ENCODE peak calls at places on chromosomes 11 and 22, in seven cellular contexts. Y, D, H, G, C, N and I are unnamed samples.

GRCh38 chr11:1854132-1854948 is 1.5 kb downstream of the LSP1 start:
- DNase-seq in D (no peak), H (no peak), N (no peak), Y (no peak), G (no peak), C (no peak), I (no peak)

GRCh38 chr22:46062232-46062615 is 85.3 kb upstream of the WNT7B start:
- DNase-seq in G (no peak), C (no peak), N (no peak), D (no peak), Y (no peak), H (no peak), I (no peak)

GRCh38 chr11:78268516-78269410 is 80.0 kb downstream of the USP35 start:
- DNase-seq in H (no peak), C (peak; percentile 73), D (no peak), N (no peak), G (no peak), Y (peak; percentile 30), I (no peak)

GRCh38 chr11:65083134-65083833 is 556 bp downstream of the CDCA5 start:
- DNase-seq in H (no peak), N (no peak), D (no peak), G (no peak), Y (no peak), C (no peak), I (no peak)

GRCh38 chr22:26499188-26499703 is 13.0 kb downstream of the TFIP11 start:
- DNase-seq in C (no peak), N (no peak), H (no peak), Y (no peak), D (no peak), G (no peak), I (no peak)

GRCh38 chr11:34204396-34205279 is 99.2 kb downstream of the NAT10 start:
- DNase-seq in G (no peak), C (no peak), Y (no peak), D (no peak), N (no peak), H (no peak), I (no peak)

GRCh38 chr22:41589260-41589600 is 410 bp downstream of the PMM1 start:
- DNase-seq in Y (no peak), C (peak; percentile 75), N (peak; percentile 14), H (peak; percentile 27), G (peak; percentile 17), D (no peak), I (no peak)

GRCh38 chr11:35615911-35616900 is 2.1 kb upstream of the FJX1 start:
- DNase-seq in G (no peak), N (peak; percentile 36), Y (peak; percentile 61), C (no peak), D (peak; percentile 36), H (no peak), I (no peak)

GRCh38 chr22:22020425-22020852 is 37.9 kb upstream of the TOP3B start:
- DNase-seq in Y (no peak), H (no peak), N (no peak), C (no peak), D (no peak), G (no peak), I (no peak)

GRCh38 chr22:22022977-22023534 is 40.5 kb upstream of the TOP3B start:
- DNase-seq in C (no peak), Y (no peak), H (no peak), D (no peak), N (no peak), G (no peak), I (no peak)

GRCh38 chr22:22019659-22020424 is 37.3 kb upstream of the TOP3B start:
- DNase-seq in Y (no peak), G (no peak), N (no peak), C (no peak), D (no peak), H (no peak), I (no peak)

GRCh38 chr22:22022255-22022840 is 39.8 kb upstream of the TOP3B start:
- DNase-seq in G (no peak), Y (no peak), D (no peak), N (no peak), C (no peak), H (no peak), I (no peak)

GRCh38 chr22:22021160-22021750 is 38.7 kb upstream of the TOP3B start:
- DNase-seq in G (no peak), Y (no peak), H (no peak), N (no peak), C (no peak), D (no peak), I (no peak)
- H3K27me3 ChIP-seq in G (peaks cover 77% of the 10 kb centered on the region), Y (no peaks in the 10 kb centered on the region), H (no peaks in the 10 kb centered on the region), N (no peaks in the 10 kb centered on the region), C (no peaks in the 10 kb centered on the region), D (no peaks in the 10 kb centered on the region), I (no peaks in the 10 kb centered on the region)

GRCh38 chr11:116731097-116731761 is 41.6 kb downstream of the BUD13 start:
- DNase-seq in G (no peak), D (no peak), H (no peak), Y (no peak), N (no peak), C (no peak), I (peak; percentile 40)
- TF ChIP-seq POLR2AphosphoS5 in G (no peak), D (no peak), H (no peak), Y (no peak), N (no peak), C (no peak), I (no peak)

GRCh38 chr11:6099577-6099976 is 7.9 kb upstream of the OR56B4 start:
- DNase-seq in H (no peak), D (no peak), G (no peak), Y (no peak), C (no peak), N (no peak), I (no peak)
- TF ChIP-seq CTCF in H (no peak), D (no peak), G (peak; percentile 28), Y (no peak), C (no peak), N (no peak), I (no peak)

DNA sequence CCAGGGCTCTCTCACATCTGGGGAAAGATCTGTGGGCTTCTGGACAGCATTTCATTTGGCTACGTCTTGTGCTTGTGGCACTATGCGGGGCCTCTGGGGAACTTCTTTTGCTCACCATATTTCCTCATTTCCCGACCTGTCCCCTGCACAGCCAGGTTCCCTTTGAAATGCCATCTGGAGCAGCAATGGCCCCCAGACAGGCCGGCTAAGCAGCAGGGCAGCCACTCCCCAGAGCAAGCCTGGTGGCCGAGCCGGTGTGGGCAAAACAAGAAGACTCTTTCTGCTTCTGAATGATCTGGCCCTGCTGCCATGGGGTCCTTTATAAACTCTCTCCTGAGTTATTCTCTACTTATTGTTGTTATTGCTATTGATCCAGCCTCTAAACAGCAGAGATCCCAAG is 190.7 kb upstream of the NECTIN1 start:
- DNase-seq in Y (no peak), D (no peak), C (no peak), H (no peak), N (no peak), G (no peak), I (no peak)
- H3K27me3 ChIP-seq in Y (no peaks in the 10 kb centered on the region), D (peaks cover 4% of the 10 kb centered on the region), C (peaks cover 45% of the 10 kb centered on the region), H (no peaks in the 10 kb centered on the region), N (no peaks in the 10 kb centered on the region), G (no peaks in the 10 kb centered on the region), I (no peaks in the 10 kb centered on the region)